ENCODE peak calls at places on chromosomes 13 and 19, in four cellular contexts. One of them, this sample, is unnamed.

GRCh38 chr13:48727252-48728011 is 73.7 kb downstream of the CYSLTR2 start:
- DNase-seq in PC-3: no peak
- DNase-seq in CD4-positive, CD25-positive, alpha-beta regulatory T cell: no peak
- DNase-seq in HCT116: no peak
- DNase-seq in this sample: no peak

GRCh38 chr19:42184401-42184861 is 33.0 kb downstream of the DEDD2 start:
- DNase-seq in HCT116: peak
- DNase-seq in CD4-positive, CD25-positive, alpha-beta regulatory T cell: peak
- DNase-seq in PC-3: peak
- DNase-seq in this sample: peak

GRCh38 chr13:64749301-64749700 is 2480.8 kb downstream of the PCDH9 start:
- DNase-seq in CD4-positive, CD25-positive, alpha-beta regulatory T cell: no peak
- DNase-seq in HCT116: no peak
- DNase-seq in PC-3: no peak
- DNase-seq in this sample: no peak

GRCh38 chr13:30607908-30608307 is 9.8 kb upstream of the USPL1 start:
- DNase-seq in PC-3: no peak
- DNase-seq in HCT116: no peak
- DNase-seq in CD4-positive, CD25-positive, alpha-beta regulatory T cell: peak
- DNase-seq in this sample: peak

GRCh38 chr19:39679056-39679790 is 23.5 kb downstream of the LGALS16 start:
- DNase-seq in HCT116: no peak
- DNase-seq in PC-3: no peak
- DNase-seq in CD4-positive, CD25-positive, alpha-beta regulatory T cell: peak
- DNase-seq in this sample: no peak

GRCh38 chr19:35154535-35155406 is at the start of gene FXYD5:
- DNase-seq in HCT116: no peak
- DNase-seq in CD4-positive, CD25-positive, alpha-beta regulatory T cell: peak
- DNase-seq in PC-3: peak
- DNase-seq in this sample: peak

GRCh38 chr13:27619711-27620376 is 485 bp downstream of the LNX2 start:
- DNase-seq in PC-3: peak
- DNase-seq in HCT116: no peak
- DNase-seq in CD4-positive, CD25-positive, alpha-beta regulatory T cell: no peak
- DNase-seq in this sample: peak

GRCh38 chr19:9808855-9809646 is 9.8 kb downstream of the FBXL12 start:
- DNase-seq in HCT116: no peak
- DNase-seq in PC-3: no peak
- DNase-seq in CD4-positive, CD25-positive, alpha-beta regulatory T cell: peak
- DNase-seq in this sample: no peak

GRCh38 chr13:93767231-93767916 is 540.8 kb downstream of the GPC6 start:
- DNase-seq in PC-3: no peak
- DNase-seq in CD4-positive, CD25-positive, alpha-beta regulatory T cell: no peak
- DNase-seq in HCT116: no peak
- DNase-seq in this sample: no peak

GRCh38 chr19:19119325-19120237 is 18.7 kb downstream of the TMEM161A start:
- DNase-seq in CD4-positive, CD25-positive, alpha-beta regulatory T cell: no peak
- DNase-seq in HCT116: no peak
- DNase-seq in PC-3: no peak
- DNase-seq in this sample: no peak
- H3K4me3 ChIP-seq in CD4-positive, CD25-positive, alpha-beta regulatory T cell: no peak
- H3K4me3 ChIP-seq in HCT116: no peak
- H3K4me3 ChIP-seq in PC-3: no peak
- H3K4me3 ChIP-seq in this sample: no peak

GRCh38 chr13:111539252-111539651 is 218.8 kb downstream of the TEX29 start:
- DNase-seq in PC-3: no peak
- DNase-seq in HCT116: no peak
- DNase-seq in CD4-positive, CD25-positive, alpha-beta regulatory T cell: no peak
- DNase-seq in this sample: no peak
- H3K4me3 ChIP-seq in PC-3: no peak
- H3K4me3 ChIP-seq in HCT116: no peak
- H3K4me3 ChIP-seq in CD4-positive, CD25-positive, alpha-beta regulatory T cell: no peak
- H3K4me3 ChIP-seq in this sample: no peak

GRCh38 chr19:2454962-2455409 is 1.8 kb downstream of the LMNB2 start:
- DNase-seq in HCT116: no peak
- DNase-seq in CD4-positive, CD25-positive, alpha-beta regulatory T cell: no peak
- DNase-seq in PC-3: no peak
- DNase-seq in this sample: no peak
- H3K4me3 ChIP-seq in HCT116: peak
- H3K4me3 ChIP-seq in CD4-positive, CD25-positive, alpha-beta regulatory T cell: no peak
- H3K4me3 ChIP-seq in PC-3: peak
- H3K4me3 ChIP-seq in this sample: no peak

DNA sequence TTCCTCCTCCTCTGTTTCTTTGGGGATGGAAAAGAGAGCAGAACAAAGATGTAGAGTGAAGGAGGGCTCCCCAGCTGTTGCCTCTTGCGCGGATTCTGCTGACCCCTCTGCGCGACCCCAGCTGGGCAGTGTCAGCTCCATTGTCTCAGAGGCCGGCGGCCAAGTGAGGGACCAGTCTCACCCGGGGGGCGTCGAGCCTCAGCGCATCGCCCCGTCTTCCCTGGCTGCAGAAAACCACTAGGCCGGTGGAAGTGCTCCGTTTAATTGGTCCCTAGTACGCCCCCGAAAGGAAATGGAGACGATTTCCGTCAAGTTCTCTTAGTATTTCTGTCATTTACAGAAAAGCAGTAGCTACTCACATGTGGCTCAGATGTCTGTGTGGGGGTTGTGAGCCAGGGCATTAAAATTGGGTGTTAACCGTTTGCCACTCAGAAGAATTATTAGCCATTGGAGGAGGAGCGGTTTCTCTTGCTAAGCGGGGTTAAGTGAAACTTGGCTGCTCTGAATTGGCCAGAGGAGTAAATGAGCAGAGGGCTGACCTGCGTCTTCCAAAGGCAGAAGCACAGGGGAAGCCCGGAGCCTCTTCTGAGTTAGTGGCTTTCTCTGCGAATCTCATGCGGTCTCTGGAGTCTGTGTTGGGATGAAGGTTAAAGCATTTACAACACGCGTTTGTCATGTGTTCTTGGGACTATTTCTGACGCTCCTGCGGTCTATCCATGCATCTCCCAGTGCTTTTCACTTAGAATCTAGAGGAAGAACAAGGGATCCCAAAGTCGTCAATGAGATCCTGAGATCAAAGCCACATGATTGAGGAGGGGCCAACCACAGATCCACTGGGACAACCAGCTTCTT is 132.8 kb upstream of the MYO16 start:
- DNase-seq in CD4-positive, CD25-positive, alpha-beta regulatory T cell: peak
- DNase-seq in PC-3: no peak
- DNase-seq in HCT116: no peak
- DNase-seq in this sample: no peak
- H3K4me3 ChIP-seq in CD4-positive, CD25-positive, alpha-beta regulatory T cell: peak
- H3K4me3 ChIP-seq in PC-3: no peak
- H3K4me3 ChIP-seq in HCT116: no peak
- H3K4me3 ChIP-seq in this sample: no peak

GRCh38 chr13:28640861-28641599 is 17.9 kb upstream of the POMP start:
- DNase-seq in CD4-positive, CD25-positive, alpha-beta regulatory T cell: no peak
- DNase-seq in PC-3: no peak
- DNase-seq in HCT116: no peak
- DNase-seq in this sample: no peak

GRCh38 chr13:28638756-28639155 is 20.2 kb upstream of the POMP start:
- DNase-seq in PC-3: no peak
- DNase-seq in HCT116: no peak
- DNase-seq in CD4-positive, CD25-positive, alpha-beta regulatory T cell: no peak
- DNase-seq in this sample: no peak

GRCh38 chr13:28636078-28636477 is 22.9 kb upstream of the POMP start:
- DNase-seq in PC-3: no peak
- DNase-seq in CD4-positive, CD25-positive, alpha-beta regulatory T cell: no peak
- DNase-seq in HCT116: no peak
- DNase-seq in this sample: no peak

GRCh38 chr13:28636677-28637317 is 22.1 kb upstream of the POMP start:
- DNase-seq in HCT116: peak
- DNase-seq in CD4-positive, CD25-positive, alpha-beta regulatory T cell: peak
- DNase-seq in PC-3: peak
- DNase-seq in this sample: peak

DNA sequence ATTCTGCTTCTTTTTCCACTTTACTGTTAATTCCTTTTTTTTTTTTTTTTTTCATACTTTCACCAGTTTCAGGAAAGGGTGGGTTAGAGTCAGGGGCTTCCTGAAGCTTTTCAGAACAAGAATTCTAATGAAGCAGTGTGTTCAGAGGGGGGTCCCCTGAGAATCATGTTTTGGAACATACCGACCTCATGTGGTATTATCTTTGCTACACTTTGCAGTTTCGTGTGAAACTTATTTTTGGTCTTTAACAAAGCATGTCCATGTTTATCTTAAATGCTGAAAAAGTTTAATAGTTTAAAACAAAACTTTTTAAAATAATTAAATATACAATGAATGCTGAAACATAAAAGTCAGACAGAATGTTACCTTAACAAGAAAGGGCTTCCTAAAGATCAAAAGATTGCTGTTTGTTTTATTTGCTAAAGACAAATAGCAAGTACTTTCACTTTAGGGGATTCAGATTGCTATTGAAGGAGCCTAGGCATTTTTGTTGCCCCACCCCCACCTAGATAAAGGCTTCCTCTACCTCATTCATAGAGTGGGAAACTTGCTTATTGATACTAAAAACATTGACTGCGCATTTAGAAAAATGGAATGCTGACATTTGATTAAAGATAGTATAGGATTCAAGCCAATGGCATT is 21.1 kb upstream of the POMP start:
- DNase-seq in PC-3: no peak
- DNase-seq in HCT116: no peak
- DNase-seq in CD4-positive, CD25-positive, alpha-beta regulatory T cell: no peak
- DNase-seq in this sample: no peak
- H3K4me3 ChIP-seq in PC-3: no peak
- H3K4me3 ChIP-seq in HCT116: no peak
- H3K4me3 ChIP-seq in CD4-positive, CD25-positive, alpha-beta regulatory T cell: no peak
- H3K4me3 ChIP-seq in this sample: no peak

GRCh38 chr19:17496337-17496997 is 15.0 kb upstream of the PGLS start:
- DNase-seq in PC-3: peak
- DNase-seq in HCT116: peak
- DNase-seq in CD4-positive, CD25-positive, alpha-beta regulatory T cell: peak
- DNase-seq in this sample: peak

GRCh38 chr19:17503240-17503639 is 8.2 kb upstream of the PGLS start:
- DNase-seq in PC-3: no peak
- DNase-seq in HCT116: no peak
- DNase-seq in CD4-positive, CD25-positive, alpha-beta regulatory T cell: no peak
- DNase-seq in this sample: no peak

GRCh38 chr19:17500447-17501198 is 10.8 kb upstream of the PGLS start:
- DNase-seq in CD4-positive, CD25-positive, alpha-beta regulatory T cell: no peak
- DNase-seq in PC-3: no peak
- DNase-seq in HCT116: no peak
- DNase-seq in this sample: no peak

GRCh38 chr19:17495639-17496265 is 15.7 kb upstream of the PGLS start:
- DNase-seq in CD4-positive, CD25-positive, alpha-beta regulatory T cell: no peak
- DNase-seq in HCT116: no peak
- DNase-seq in PC-3: no peak
- DNase-seq in this sample: no peak

DNA sequence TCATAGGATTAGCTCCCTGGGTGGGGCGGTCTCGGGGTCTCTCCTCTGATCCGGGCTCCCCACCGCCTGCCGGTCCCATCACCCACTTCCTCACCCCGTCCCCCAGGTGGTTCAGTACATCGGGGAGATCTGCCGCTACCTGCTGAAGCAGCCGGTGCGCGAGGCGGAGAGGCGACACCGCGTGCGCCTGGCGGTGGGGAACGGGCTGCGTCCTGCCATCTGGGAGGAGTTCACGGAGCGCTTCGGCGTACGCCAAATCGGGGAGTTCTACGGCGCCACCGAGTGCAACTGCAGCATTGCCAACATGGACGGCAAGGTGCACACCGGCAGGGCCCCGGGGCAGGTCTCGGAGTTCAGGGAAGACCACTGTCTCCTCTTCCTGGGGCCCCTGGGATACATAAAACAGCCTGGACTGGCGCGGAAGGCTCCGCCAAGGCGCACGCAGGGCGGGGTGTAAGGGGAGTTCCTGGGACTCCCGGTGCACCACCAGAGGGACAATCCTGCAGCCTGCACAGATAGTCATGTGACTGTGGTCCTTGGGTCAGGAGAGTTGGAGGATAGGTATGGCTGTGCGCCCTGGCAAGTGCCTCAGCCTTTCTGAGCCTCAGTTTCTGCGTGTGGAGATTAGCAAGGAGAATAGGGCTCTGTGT is 14.2 kb upstream of the PGLS start:
- DNase-seq in PC-3: no peak
- DNase-seq in CD4-positive, CD25-positive, alpha-beta regulatory T cell: no peak
- DNase-seq in HCT116: no peak
- DNase-seq in this sample: no peak
- H3K4me3 ChIP-seq in PC-3: no peak
- H3K4me3 ChIP-seq in CD4-positive, CD25-positive, alpha-beta regulatory T cell: no peak
- H3K4me3 ChIP-seq in HCT116: no peak
- H3K4me3 ChIP-seq in this sample: no peak

DNA sequence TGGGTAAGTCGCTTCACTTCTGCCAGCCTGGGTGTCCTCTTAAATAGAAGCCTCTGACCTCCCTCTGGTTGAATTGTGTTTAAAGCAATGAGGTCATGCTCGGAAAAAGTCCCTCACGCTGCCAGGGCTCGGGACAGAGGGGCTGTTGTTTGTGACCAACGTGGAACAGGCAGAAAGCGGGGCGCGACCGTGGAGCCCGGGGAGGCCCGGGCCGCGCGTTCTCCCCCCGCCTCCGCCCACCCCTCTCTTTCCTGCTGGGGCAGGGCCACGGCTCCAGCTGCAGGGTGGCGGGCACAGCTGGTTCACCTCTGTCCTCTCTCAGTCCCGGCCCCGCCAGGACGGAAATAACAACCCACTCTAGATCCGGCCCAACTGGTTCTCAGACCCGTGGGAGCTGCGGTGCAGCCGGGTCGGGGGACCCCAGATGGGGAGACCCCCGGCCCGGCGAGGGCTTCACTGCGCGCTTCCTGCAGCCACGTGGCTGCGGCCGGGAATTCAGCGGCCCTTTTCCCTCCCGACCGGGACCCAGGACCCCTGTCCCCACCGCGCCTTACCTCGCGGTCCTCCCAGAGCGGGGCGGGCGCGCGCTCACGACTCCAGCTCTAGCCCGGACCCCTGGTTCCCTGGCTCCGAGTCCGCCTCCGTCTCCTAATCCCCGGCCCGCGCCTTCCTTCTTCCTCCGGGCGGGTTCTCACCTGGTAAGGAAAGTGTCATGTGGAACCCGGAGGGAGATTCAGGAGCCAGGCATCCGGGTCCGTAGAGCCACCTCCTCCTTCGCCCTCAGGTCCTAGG is 1.9 kb downstream of the CDC42EP5 start:
- DNase-seq in CD4-positive, CD25-positive, alpha-beta regulatory T cell: no peak
- DNase-seq in HCT116: no peak
- DNase-seq in PC-3: no peak
- DNase-seq in this sample: no peak
- H3K4me3 ChIP-seq in CD4-positive, CD25-positive, alpha-beta regulatory T cell: no peak
- H3K4me3 ChIP-seq in HCT116: no peak
- H3K4me3 ChIP-seq in PC-3: peak
- H3K4me3 ChIP-seq in this sample: peak

This sample was measured in bronchial epithelial cell.